ENCODE peak calls at places on chromosomes 6 and 20, in four cellular contexts. P is left lung, D is aorta, E is WERI-Rb-1. V is an unnamed sample.

GRCh38 chr6:159002432-159003160 is 2.6 kb upstream of the RSPH3 start:
- DNase-seq in E (no peak), P (no peak), D (no peak), V (no peak)

GRCh38 chr6:43496370-43497128 is 13.6 kb downstream of the LRRC73 start:
- DNase-seq in D (peak), E (peak), P (no peak), V (no peak)

GRCh38 chr6:116500969-116501433 is 10.4 kb upstream of the CALHM5 start:
- DNase-seq in D (no peak), P (no peak), E (no peak), V (no peak)

GRCh38 chr20:35467339-35468224 is 12.2 kb downstream of the CEP250 start:
- DNase-seq in P (no peak), D (no peak), E (no peak), V (no peak)

GRCh38 chr6:136971609-136972008 is 49.5 kb downstream of the SLC35D3 start:
- DNase-seq in P (no peak), D (no peak), E (no peak), V (no peak)

GRCh38 chr6:110474500-110474899 is 1.9 kb downstream of the SLC22A16 start:
- DNase-seq in D (no peak), P (no peak), E (no peak), V (no peak)

GRCh38 chr6:75557068-75557467 is 44.6 kb upstream of the SENP6 start:
- DNase-seq in E (no peak), P (no peak), D (no peak), V (no peak)

GRCh38 chr6:128062882-128063603 is 162.2 kb upstream of the THEMIS start:
- DNase-seq in P (no peak), E (no peak), D (no peak), V (no peak)

GRCh38 chr6:8707956-8708772 is 272.8 kb upstream of the SLC35B3 start:
- DNase-seq in D (no peak), P (peak), E (peak), V (no peak)

GRCh38 chr6:84651583-84651982 is 112.8 kb downstream of the TBX18 start:
- DNase-seq in D (no peak), E (no peak), P (no peak), V (no peak)

GRCh38 chr20:12327205-12327604 is 409.5 kb downstream of the BTBD3 start:
- DNase-seq in D (no peak), E (no peak), P (no peak), V (no peak)

GRCh38 chr6:163137036-163137435 is 277.5 kb upstream of the QKI start:
- DNase-seq in E (no peak), P (no peak), D (no peak), V (no peak)

GRCh38 chr20:2800590-2801458 is at the start of gene CPXM1:
- DNase-seq in D (no peak), E (peak), P (no peak), V (no peak)

GRCh38 chr20:38935285-38935684 is 9.1 kb downstream of the FAM83D start:
- DNase-seq in P (no peak), D (no peak), E (no peak), V (no peak)
- H3K27ac ChIP-seq in P (no peak), D (no peak), E (no peak), V (no peak)

GRCh38 chr6:2020909-2021308 is 224.5 kb downstream of the GMDS start:
- DNase-seq in D (no peak), E (no peak), P (no peak), V (no peak)
- H3K27ac ChIP-seq in D (no peak), E (no peak), P (no peak), V (no peak)

DNA sequence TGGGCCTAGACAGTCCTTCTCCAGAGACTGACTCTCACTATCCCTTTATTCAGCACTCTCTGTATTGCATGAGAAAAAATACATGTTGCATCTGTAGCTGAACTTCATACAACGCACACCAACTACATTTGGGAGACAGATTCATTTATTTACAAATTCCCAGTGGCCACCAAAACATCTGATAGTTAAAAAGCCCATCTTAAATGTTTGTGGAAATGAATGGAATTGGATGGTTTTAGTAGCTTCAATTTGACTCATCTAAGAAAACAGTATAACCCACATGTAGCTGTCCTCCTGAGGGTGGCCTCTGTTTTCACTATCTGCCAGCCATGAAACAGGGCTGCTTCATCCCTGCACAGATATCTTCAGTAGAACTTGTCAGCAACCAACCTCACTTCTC is 116.3 kb downstream of the PCSK2 start:
- DNase-seq in P (no peak), D (no peak), E (no peak), V (no peak)
- H3K27ac ChIP-seq in P (no peak), D (no peak), E (no peak), V (no peak)

DNA sequence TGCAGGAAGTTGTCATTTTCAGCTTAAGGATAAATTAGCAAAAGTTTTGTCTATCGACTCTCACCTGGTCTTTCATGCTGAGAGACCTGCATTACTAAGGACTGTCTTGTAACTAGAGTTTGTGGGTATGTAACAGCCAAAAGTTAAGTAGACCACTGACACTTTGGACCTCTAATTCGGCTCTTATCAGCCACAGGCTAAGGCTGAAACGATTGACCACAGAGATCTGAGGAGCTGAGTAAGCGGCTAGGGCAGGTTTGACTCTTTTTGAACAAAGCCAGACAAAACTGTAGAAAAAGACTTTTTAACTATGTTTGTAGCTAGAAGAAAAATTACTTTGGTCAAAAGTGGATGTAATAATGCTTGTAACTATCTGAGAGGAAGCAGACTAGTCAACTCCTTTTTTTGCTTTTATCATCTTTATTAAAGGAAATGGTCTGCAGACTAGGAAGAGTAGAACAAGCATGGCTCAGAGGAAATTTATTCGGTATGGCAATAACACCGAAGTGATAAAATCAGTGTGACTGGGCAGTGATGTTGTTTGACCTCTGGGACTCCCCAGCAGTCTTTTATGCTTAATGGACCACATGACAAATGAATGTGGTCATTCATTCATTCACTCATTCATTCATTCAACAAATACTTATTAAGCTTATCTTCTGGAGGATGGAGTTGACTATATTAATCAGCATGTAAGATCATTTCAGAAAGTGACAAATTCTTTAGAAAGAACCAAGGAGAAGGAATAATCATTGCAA is 725.0 kb upstream of the HS3ST5 start:
- DNase-seq in D (no peak), E (no peak), P (no peak), V (no peak)
- H3K27ac ChIP-seq in D (no peak), E (no peak), P (no peak), V (no peak)

DNA sequence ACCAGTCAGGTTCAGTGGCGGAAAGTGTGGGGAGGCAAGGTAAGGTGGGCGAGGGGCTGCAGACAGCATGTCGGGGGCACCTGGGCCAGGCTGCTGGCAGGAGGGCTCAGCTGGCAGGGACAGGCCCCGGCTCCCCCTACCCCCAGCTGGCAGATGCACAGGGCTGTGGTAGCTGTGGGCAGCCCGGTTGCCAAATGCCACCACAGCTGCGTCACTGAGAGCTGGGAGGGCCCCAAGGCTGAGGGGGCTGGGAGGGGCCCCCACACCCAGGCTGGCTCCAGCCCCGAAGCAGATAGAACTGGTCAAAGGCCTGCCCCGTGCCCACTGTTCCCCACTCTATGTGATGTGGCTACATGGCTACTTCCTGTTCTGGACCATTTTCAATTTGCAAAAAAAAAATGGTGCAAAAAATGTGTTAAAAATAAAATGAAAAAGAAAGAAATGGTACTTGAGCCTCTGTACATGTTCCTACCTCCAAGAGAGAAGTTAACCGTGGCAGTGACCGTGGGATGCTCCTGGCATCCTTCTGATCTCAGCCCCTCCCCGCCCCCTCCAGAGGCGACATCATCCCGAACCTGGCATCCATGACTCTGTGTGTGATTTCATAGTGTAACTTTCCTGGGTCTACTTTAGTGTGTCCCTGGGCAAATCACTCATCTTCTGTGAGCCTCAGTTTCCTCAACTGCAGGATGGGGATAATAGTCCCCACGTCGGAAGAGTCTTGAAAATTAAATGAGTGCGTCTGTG is 64.4 kb downstream of the UBE2V1 start:
- DNase-seq in D (peak), P (no peak), E (no peak), V (no peak)
- H3K27ac ChIP-seq in D (no peak), P (no peak), E (no peak), V (no peak)

DNA sequence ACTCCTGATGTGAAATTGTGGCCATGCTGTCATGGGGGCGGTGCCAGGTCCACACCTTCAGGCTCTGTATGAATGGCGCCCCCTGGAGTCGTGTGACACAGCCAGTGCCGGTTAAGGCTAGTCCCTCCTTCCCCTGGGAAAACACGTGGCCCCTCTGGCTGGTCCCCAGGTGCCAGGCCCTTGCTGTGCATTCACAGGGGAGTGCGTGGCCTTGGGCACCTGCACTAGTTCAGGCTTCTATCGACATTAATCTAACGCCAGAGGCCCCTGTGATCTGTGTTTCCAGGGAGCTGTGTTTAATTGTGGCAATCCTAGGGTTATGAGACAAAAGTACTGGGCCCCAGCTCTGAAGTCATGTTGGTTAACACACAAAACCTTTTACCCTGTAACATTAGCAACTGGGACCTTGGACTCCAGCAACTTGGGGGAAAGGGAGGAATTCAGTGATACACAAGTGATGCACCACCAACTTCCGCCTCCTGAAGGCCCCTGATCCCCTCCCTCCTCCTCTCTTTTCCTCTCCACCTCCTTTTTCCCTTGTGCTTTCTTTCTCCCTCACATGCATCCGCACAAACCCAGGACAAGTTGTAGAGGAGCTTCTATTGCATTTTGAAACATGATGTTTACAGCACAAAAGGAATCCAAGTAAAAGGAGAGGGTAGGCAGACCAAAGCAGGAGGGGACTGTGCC is 74.0 kb downstream of the SSR1 start:
- DNase-seq in E (peak), D (peak), P (peak), V (peak)
- H3K27ac ChIP-seq in E (no peak), D (no peak), P (no peak), V (no peak)

GRCh38 chr20:53692465-53693067 is 98.9 kb upstream of the ZNF217 start:
- DNase-seq in E (no peak), D (peak), P (no peak), V (no peak)
- H3K27ac ChIP-seq in E (no peak), D (no peak), P (no peak), V (no peak)

DNA sequence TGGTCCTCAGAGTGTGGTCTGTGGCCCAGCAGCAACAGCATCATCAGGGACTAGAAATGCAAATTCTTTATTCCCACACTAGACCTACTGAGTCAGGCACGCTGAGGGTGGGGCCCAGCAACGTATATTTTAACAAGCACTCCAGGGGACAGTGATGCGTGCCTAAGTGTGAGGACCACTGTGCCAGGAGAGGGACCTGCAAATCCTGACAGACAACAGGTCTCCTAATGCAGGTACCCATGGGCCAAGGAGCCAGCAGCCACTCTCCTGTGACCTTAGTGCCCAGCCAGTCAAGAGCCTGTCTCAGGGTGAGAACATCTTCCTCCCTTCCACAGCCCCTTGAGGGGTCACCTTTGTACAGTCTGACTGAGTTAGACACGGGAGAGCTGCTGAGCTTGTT is 8.0 kb upstream of the MYLK2 start:
- DNase-seq in P (no peak), D (no peak), E (no peak), V (no peak)
- H3K27ac ChIP-seq in P (no peak), D (peak), E (no peak), V (no peak)